ENCODE peak calls at places on chromosomes 7 and 10, in four cellular contexts. K is sigmoid colon, O is breast epithelium, Z is tibial artery. N is an unnamed sample.

GRCh38 chr7:2411815-2412586 is 8.6 kb downstream of the CHST12 start:
- DNase-seq in K (no peak), O (no peak), Z (no peak), N (no peak)

GRCh38 chr10:123966896-123967231 is 75.3 kb upstream of the CPXM2 start:
- DNase-seq in K (no peak), O (no peak), Z (no peak), N (no peak)

GRCh38 chr10:87030912-87031635 is 11.0 kb downstream of the FAM25A start:
- DNase-seq in K (no peak), O (no peak), Z (no peak), N (no peak)

GRCh38 chr7:44293561-44294324 is 31.7 kb downstream of the CAMK2B start:
- DNase-seq in K (peak), O (no peak), Z (peak), N (peak)

GRCh38 chr7:1555813-1556540 is at the start of gene TMEM184A:
- DNase-seq in K (no peak), O (peak), Z (no peak), N (no peak)

GRCh38 chr7:91046322-91047088 is 217.7 kb upstream of the FZD1 start:
- DNase-seq in K (no peak), O (no peak), Z (no peak), N (no peak)

GRCh38 chr7:44308741-44309270 is 16.6 kb downstream of the CAMK2B start:
- DNase-seq in K (peak), O (peak), Z (no peak), N (peak)

GRCh38 chr10:132524443-132525285 is 12.9 kb upstream of the INPP5A start:
- DNase-seq in K (peak), O (peak), Z (peak), N (no peak)

GRCh38 chr7:43565786-43566185 is 17.1 kb upstream of the STK17A start:
- DNase-seq in K (no peak), O (no peak), Z (no peak), N (no peak)

GRCh38 chr7:84218681-84219080 is 24.1 kb upstream of the SEMA3A start:
- DNase-seq in K (no peak), O (no peak), Z (no peak), N (no peak)

GRCh38 chr10:79159141-79159619 is 90.4 kb downstream of the ZMIZ1 start:
- DNase-seq in K (no peak), O (no peak), Z (peak), N (no peak)

GRCh38 chr10:103076996-103077395 is 116.1 kb downstream of the NT5C2 start:
- DNase-seq in K (no peak), O (no peak), Z (no peak), N (no peak)

GRCh38 chr10:70786799-70787415 is 1.7 kb upstream of the TBATA start:
- DNase-seq in K (no peak), O (no peak), Z (no peak), N (peak)

GRCh38 chr7:81267508-81267907 is 348.7 kb upstream of the SEMA3C start:
- DNase-seq in K (no peak), O (no peak), Z (no peak), N (no peak)

GRCh38 chr7:91353923-91354322 is 89.7 kb downstream of the FZD1 start:
- DNase-seq in K (no peak), O (no peak), Z (no peak), N (no peak)

GRCh38 chr7:46386428-46387399 is 465.6 kb upstream of the IGFBP3 start:
- DNase-seq in K (no peak), O (no peak), Z (no peak), N (no peak)

GRCh38 chr7:5755704-5756131 is 25.7 kb downstream of the RNF216 start:
- DNase-seq in K (no peak), O (no peak), Z (no peak), N (no peak)

GRCh38 chr7:41967156-41967555 is 264.3 kb upstream of the INHBA start:
- DNase-seq in K (no peak), O (no peak), Z (no peak), N (no peak)
- TF ChIP-seq CTCF in K (no peak), O (no peak), Z (no peak), N (no peak)

DNA sequence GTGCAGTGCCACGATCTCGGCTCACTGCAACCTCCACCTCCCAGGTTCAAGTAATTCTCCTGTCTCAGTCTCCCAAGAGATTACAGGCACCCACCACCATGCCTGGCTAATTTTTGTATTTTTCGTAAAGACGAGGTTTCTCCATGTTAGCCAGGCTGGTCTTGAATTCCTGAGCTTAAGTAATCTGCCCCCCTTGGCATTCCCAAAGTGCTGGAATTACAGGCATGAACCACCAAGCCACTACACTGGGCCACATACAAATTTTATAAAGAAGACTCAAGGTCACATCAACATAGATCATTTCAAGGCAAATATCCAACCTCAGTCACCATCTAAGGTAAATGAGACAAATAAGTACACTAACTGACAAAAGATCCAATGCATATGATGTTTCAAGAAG is 32.1 kb downstream of the IGF2BP3 start:
- DNase-seq in K (no peak), O (no peak), Z (no peak), N (no peak)
- TF ChIP-seq CTCF in K (no peak), O (no peak), Z (no peak), N (no peak)

DNA sequence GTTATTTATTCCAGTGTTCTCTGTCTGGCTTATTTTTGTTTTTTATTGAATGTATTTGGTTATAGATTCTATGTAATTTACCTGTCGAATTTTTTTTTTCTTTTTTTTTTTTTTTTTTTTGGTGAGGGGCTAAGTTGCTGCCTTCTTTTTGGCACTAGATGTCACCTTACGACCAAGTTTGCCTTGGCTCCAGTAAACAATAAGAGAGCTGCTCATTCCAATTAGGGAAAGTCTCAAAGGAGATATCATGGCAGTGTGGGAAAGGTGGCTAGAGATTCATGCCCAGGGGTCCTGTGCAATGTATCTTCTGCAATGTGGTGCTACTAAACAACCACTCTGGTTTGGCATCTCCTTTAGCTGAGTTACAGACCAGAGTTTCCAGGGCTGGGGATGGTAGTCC is 84.0 kb downstream of the PTPN20 start:
- DNase-seq in K (no peak), O (no peak), Z (no peak), N (no peak)
- TF ChIP-seq CTCF in K (no peak), O (no peak), Z (no peak), N (no peak)

DNA sequence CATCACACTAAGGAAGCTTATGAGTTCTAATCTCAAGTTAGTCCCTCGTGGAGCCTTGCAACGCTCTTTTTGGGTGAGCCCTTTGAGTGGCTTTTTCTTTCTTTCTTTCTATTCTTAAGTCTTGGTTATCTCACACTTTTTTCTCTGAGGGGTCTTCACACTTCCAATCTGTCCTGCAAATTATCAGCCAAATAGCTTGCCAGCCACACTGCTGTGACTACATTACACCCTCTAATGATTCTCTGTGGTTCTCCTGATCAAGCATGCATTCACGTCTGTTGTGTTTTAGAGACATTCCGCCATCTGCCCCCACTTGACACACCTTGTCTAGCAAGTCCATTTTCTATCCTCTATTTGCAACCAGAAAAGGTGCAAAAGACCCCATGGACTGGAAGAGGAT is 340.2 kb downstream of the THSD7A start:
- DNase-seq in K (no peak), O (no peak), Z (no peak), N (no peak)
- TF ChIP-seq CTCF in K (no peak), O (no peak), Z (no peak), N (no peak)

DNA sequence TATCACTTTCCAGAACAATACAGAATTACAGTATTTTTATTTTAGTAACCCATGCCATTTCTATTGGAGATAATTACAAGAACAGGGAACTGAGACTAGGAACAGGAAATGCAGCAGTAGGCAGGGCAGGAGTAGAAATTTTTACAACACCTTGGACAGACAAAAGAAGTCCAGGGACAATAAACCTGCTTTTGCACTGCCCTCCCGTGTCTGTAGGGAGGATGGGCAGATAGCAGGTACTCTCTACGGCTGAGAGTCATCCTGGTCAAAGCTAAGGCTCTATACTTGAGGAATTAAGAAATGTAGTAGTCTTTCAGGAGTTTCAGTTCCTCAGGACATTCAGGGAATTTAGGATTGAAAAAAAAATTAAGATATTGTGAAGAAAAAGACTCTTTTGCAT is 63.4 kb downstream of the VAX1 start:
- DNase-seq in K (no peak), O (no peak), Z (no peak), N (no peak)
- TF ChIP-seq CTCF in K (no peak), O (peak), Z (no peak), N (no peak)

N was measured in mesothelial cell of epicardium.